ENCODE peak calls at places on chromosomes 13 and 19, in four cellular contexts. One of them, this sample, is unnamed.

GRCh38 chr13:48775804-48776203 is 122.1 kb downstream of the CYSLTR2 start:
- DNase-seq in LNCaP clone FGC: no peak
- DNase-seq in AG04449: peak
- DNase-seq in heart right ventricle: no peak
- DNase-seq in this sample: no peak

GRCh38 chr13:47545206-47545605 is 455.9 kb downstream of the SUCLA2 start:
- DNase-seq in AG04449: no peak
- DNase-seq in heart right ventricle: no peak
- DNase-seq in LNCaP clone FGC: no peak
- DNase-seq in this sample: no peak

GRCh38 chr13:83709751-83710515 is 172.3 kb downstream of the SLITRK1 start:
- DNase-seq in heart right ventricle: no peak
- DNase-seq in AG04449: no peak
- DNase-seq in LNCaP clone FGC: no peak
- DNase-seq in this sample: no peak

GRCh38 chr13:74287672-74288169 is 153.5 kb upstream of the KLF12 start:
- DNase-seq in LNCaP clone FGC: no peak
- DNase-seq in heart right ventricle: peak
- DNase-seq in AG04449: no peak
- DNase-seq in this sample: peak

GRCh38 chr19:13918726-13919411 is 12.9 kb downstream of the CC2D1A start:
- DNase-seq in heart right ventricle: no peak
- DNase-seq in AG04449: no peak
- DNase-seq in LNCaP clone FGC: no peak
- DNase-seq in this sample: no peak

GRCh38 chr19:21022996-21023395 is 2.5 kb downstream of the ZNF430 start:
- DNase-seq in AG04449: no peak
- DNase-seq in heart right ventricle: no peak
- DNase-seq in LNCaP clone FGC: no peak
- DNase-seq in this sample: no peak

GRCh38 chr13:19864018-19864338 is 529 bp upstream of the ZMYM5 start:
- DNase-seq in AG04449: no peak
- DNase-seq in heart right ventricle: peak
- DNase-seq in LNCaP clone FGC: no peak
- DNase-seq in this sample: peak

GRCh38 chr13:32153056-32153455 is 121.5 kb downstream of the FRY start:
- DNase-seq in heart right ventricle: no peak
- DNase-seq in LNCaP clone FGC: no peak
- DNase-seq in AG04449: peak
- DNase-seq in this sample: no peak

GRCh38 chr19:1122021-1122971 is 18.5 kb downstream of the GPX4 start:
- DNase-seq in LNCaP clone FGC: no peak
- DNase-seq in heart right ventricle: no peak
- DNase-seq in AG04449: no peak
- DNase-seq in this sample: no peak

GRCh38 chr19:41913476-41914190 is 14.6 kb downstream of the ERFL start:
- DNase-seq in heart right ventricle: no peak
- DNase-seq in AG04449: no peak
- DNase-seq in LNCaP clone FGC: no peak
- DNase-seq in this sample: no peak

GRCh38 chr19:19217110-19217509 is 5.4 kb downstream of the NCAN start:
- DNase-seq in heart right ventricle: no peak
- DNase-seq in AG04449: no peak
- DNase-seq in LNCaP clone FGC: peak
- DNase-seq in this sample: no peak

GRCh38 chr13:20170931-20171330 is 10.1 kb upstream of the GJA3 start:
- DNase-seq in AG04449: no peak
- DNase-seq in LNCaP clone FGC: no peak
- DNase-seq in heart right ventricle: no peak
- DNase-seq in this sample: no peak

GRCh38 chr13:95480131-95480545 is 72.4 kb upstream of the CLDN10 start:
- DNase-seq in heart right ventricle: peak
- DNase-seq in AG04449: no peak
- DNase-seq in LNCaP clone FGC: no peak
- DNase-seq in this sample: no peak

GRCh38 chr19:4403005-4403761 is 743 bp downstream of the CHAF1A start:
- DNase-seq in LNCaP clone FGC: no peak
- DNase-seq in heart right ventricle: no peak
- DNase-seq in AG04449: no peak
- DNase-seq in this sample: no peak

GRCh38 chr19:39351537-39352037 is 9.4 kb downstream of the SAMD4B start:
- DNase-seq in LNCaP clone FGC: no peak
- DNase-seq in AG04449: no peak
- DNase-seq in heart right ventricle: no peak
- DNase-seq in this sample: no peak

GRCh38 chr13:26442541-26442940 is 114.9 kb upstream of the WASF3 start:
- DNase-seq in LNCaP clone FGC: no peak
- DNase-seq in heart right ventricle: no peak
- DNase-seq in AG04449: peak
- DNase-seq in this sample: no peak

GRCh38 chr19:40578442-40578908 is 1.8 kb downstream of the SHKBP1 start:
- DNase-seq in heart right ventricle: peak
- DNase-seq in AG04449: no peak
- DNase-seq in LNCaP clone FGC: no peak
- DNase-seq in this sample: peak

GRCh38 chr13:109199280-109199679 is 569.9 kb downstream of the MYO16 start:
- DNase-seq in LNCaP clone FGC: no peak
- DNase-seq in heart right ventricle: no peak
- DNase-seq in AG04449: no peak
- DNase-seq in this sample: no peak

GRCh38 chr13:110352735-110353134 is 45.7 kb downstream of the COL4A2 start:
- DNase-seq in LNCaP clone FGC: no peak
- DNase-seq in heart right ventricle: no peak
- DNase-seq in AG04449: no peak
- DNase-seq in this sample: no peak

GRCh38 chr19:3015126-3016057 is 13.7 kb downstream of the TLE2 start:
- DNase-seq in heart right ventricle: no peak
- DNase-seq in AG04449: no peak
- DNase-seq in LNCaP clone FGC: no peak
- DNase-seq in this sample: no peak

GRCh38 chr19:30221176-30221575 is 151.0 kb upstream of the ZNF536 start:
- DNase-seq in heart right ventricle: no peak
- DNase-seq in AG04449: no peak
- DNase-seq in LNCaP clone FGC: no peak
- DNase-seq in this sample: no peak

GRCh38 chr19:20422616-20423205 is 142.9 kb downstream of the ZNF737 start:
- DNase-seq in LNCaP clone FGC: no peak
- DNase-seq in AG04449: no peak
- DNase-seq in heart right ventricle: peak
- DNase-seq in this sample: peak

GRCh38 chr13:37143901-37144300 is 38.4 kb upstream of the CSNK1A1L start:
- DNase-seq in LNCaP clone FGC: no peak
- DNase-seq in AG04449: no peak
- DNase-seq in heart right ventricle: no peak
- DNase-seq in this sample: no peak

GRCh38 chr19:32691952-32692726 is 518 bp downstream of the NUDT19 start:
- DNase-seq in heart right ventricle: peak
- DNase-seq in AG04449: no peak
- DNase-seq in LNCaP clone FGC: no peak
- DNase-seq in this sample: peak

GRCh38 chr13:52356327-52356726 is 49.6 kb downstream of the THSD1 start:
- DNase-seq in heart right ventricle: no peak
- DNase-seq in AG04449: no peak
- DNase-seq in LNCaP clone FGC: no peak
- DNase-seq in this sample: no peak

GRCh38 chr13:43377149-43377548 is 353.8 kb downstream of the DNAJC15 start:
- DNase-seq in heart right ventricle: no peak
- DNase-seq in AG04449: no peak
- DNase-seq in LNCaP clone FGC: no peak
- DNase-seq in this sample: no peak

GRCh38 chr19:14363203-14364097 is 17.8 kb upstream of the ADGRE5 start:
- DNase-seq in heart right ventricle: peak
- DNase-seq in AG04449: peak
- DNase-seq in LNCaP clone FGC: no peak
- DNase-seq in this sample: peak

GRCh38 chr19:42352216-42352892 is 26.9 kb downstream of the MEGF8 start:
- DNase-seq in heart right ventricle: no peak
- DNase-seq in AG04449: no peak
- DNase-seq in LNCaP clone FGC: no peak
- DNase-seq in this sample: no peak

GRCh38 chr19:41367848-41368301 is 3.9 kb upstream of the B9D2 start:
- DNase-seq in LNCaP clone FGC: no peak
- DNase-seq in heart right ventricle: no peak
- DNase-seq in AG04449: peak
- DNase-seq in this sample: no peak

GRCh38 chr13:46615888-46616531 is 63.0 kb downstream of the LRCH1 start:
- DNase-seq in LNCaP clone FGC: no peak
- DNase-seq in AG04449: no peak
- DNase-seq in heart right ventricle: no peak
- DNase-seq in this sample: no peak

GRCh38 chr13:30097089-30097488 is 210.3 kb downstream of the KATNAL1 start:
- DNase-seq in AG04449: no peak
- DNase-seq in LNCaP clone FGC: no peak
- DNase-seq in heart right ventricle: no peak
- DNase-seq in this sample: no peak

GRCh38 chr13:98994080-98994479 is 16.2 kb upstream of the DOCK9 start:
- DNase-seq in LNCaP clone FGC: no peak
- DNase-seq in heart right ventricle: no peak
- DNase-seq in AG04449: no peak
- DNase-seq in this sample: no peak

GRCh38 chr19:31255174-31255862 is 93.9 kb downstream of the TSHZ3 start:
- DNase-seq in heart right ventricle: no peak
- DNase-seq in AG04449: no peak
- DNase-seq in LNCaP clone FGC: no peak
- DNase-seq in this sample: no peak

GRCh38 chr19:48982280-48982679 is 10.8 kb downstream of the GYS1 start:
- DNase-seq in LNCaP clone FGC: no peak
- DNase-seq in heart right ventricle: no peak
- DNase-seq in AG04449: no peak
- DNase-seq in this sample: no peak

GRCh38 chr13:96948127-96948526 is 46.1 kb downstream of the OXGR1 start:
- DNase-seq in LNCaP clone FGC: no peak
- DNase-seq in heart right ventricle: no peak
- DNase-seq in AG04449: no peak
- DNase-seq in this sample: peak

GRCh38 chr19:38452430-38453366 is 19.2 kb downstream of the RYR1 start:
- DNase-seq in AG04449: no peak
- DNase-seq in heart right ventricle: no peak
- DNase-seq in LNCaP clone FGC: no peak
- DNase-seq in this sample: peak

GRCh38 chr19:46373573-46374359 is 26.9 kb downstream of the PPP5C start:
- DNase-seq in heart right ventricle: peak
- DNase-seq in LNCaP clone FGC: peak
- DNase-seq in AG04449: no peak
- DNase-seq in this sample: no peak

DNA sequence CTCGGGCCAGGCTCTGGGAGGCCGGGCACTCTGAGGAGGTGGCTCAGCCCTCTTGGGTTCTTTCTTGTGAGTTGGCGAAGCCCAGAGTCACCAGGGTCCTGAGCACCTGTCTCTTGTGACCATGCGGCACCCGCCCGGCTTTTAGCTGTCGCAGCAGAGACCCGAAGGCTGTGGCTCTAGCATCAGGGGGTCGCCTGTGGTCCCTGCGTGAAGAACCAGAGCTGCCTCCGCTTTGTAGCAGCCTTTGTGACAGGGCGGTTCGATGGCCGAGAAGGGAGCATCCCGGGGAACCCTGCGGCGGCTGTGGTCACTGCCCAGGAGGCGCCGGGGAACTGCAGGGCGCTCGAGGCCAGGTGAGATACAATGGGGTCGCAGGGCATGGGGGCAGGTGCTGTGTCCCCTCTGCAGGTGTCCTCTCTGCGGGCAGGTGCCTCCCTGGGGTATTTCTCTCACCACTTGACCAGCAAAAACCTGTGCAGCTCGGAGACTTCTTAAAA is 10.4 kb downstream of the MCF2L start:
- DNase-seq in AG04449: no peak
- DNase-seq in LNCaP clone FGC: no peak
- DNase-seq in heart right ventricle: no peak
- DNase-seq in this sample: no peak
- H3K4me3 ChIP-seq in AG04449: no peak
- H3K4me3 ChIP-seq in LNCaP clone FGC: no peak
- H3K4me3 ChIP-seq in heart right ventricle: peak
- H3K4me3 ChIP-seq in this sample: no peak

DNA sequence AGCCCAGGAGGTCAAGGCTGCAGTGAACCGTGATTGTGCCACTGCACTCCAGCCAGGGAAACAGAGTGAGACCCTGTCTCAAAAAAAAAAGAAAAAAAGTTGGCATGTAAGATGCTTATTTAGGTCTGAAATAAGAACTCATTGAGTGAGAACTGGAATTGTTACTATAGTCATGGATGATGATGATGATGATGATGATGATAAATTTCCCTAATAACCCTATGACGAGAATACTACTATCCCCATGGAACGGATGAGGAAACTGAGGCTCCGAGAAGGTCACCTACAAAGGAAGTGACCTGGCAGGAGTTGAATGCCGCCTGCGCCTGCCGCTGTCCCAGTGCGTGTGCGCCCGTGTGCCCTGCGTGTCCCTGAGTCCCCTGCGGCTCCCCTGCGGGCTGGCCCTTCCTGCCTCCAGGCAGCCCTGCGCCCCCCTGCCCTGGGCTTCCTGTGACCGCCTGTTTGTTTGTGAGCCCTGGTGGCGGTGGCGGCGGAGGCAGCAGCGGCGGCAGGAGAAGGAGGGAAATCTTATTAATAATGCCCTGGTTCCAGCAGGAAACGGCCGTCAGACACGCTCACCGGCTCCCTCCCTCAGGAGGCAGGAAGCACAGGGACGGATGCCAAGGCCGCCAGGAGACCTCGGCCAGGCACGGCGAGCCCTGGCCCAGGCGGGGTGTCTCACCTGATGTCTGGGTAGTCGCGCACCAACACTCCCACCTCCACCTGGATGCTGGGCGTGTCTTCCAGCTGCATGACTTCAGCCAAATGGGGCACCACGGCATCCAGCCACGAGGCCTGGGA is 29.6 kb downstream of the EXOC3L2 start:
- DNase-seq in heart right ventricle: peak
- DNase-seq in AG04449: no peak
- DNase-seq in LNCaP clone FGC: no peak
- DNase-seq in this sample: peak
- H3K4me3 ChIP-seq in heart right ventricle: no peak
- H3K4me3 ChIP-seq in AG04449: no peak
- H3K4me3 ChIP-seq in LNCaP clone FGC: no peak
- H3K4me3 ChIP-seq in this sample: no peak

GRCh38 chr13:22625691-22626090 is 555.1 kb upstream of the SGCG start:
- DNase-seq in AG04449: no peak
- DNase-seq in heart right ventricle: no peak
- DNase-seq in LNCaP clone FGC: no peak
- DNase-seq in this sample: no peak
- H3K4me3 ChIP-seq in AG04449: no peak
- H3K4me3 ChIP-seq in heart right ventricle: no peak
- H3K4me3 ChIP-seq in LNCaP clone FGC: no peak
- H3K4me3 ChIP-seq in this sample: no peak

GRCh38 chr13:69946443-69946955 is 161.1 kb upstream of the ATXN8OS start:
- DNase-seq in AG04449: no peak
- DNase-seq in LNCaP clone FGC: no peak
- DNase-seq in heart right ventricle: no peak
- DNase-seq in this sample: no peak

GRCh38 chr13:69951412-69951811 is 156.2 kb upstream of the ATXN8OS start:
- DNase-seq in heart right ventricle: no peak
- DNase-seq in AG04449: no peak
- DNase-seq in LNCaP clone FGC: no peak
- DNase-seq in this sample: no peak

GRCh38 chr13:69948016-69948415 is 159.6 kb upstream of the ATXN8OS start:
- DNase-seq in LNCaP clone FGC: no peak
- DNase-seq in heart right ventricle: no peak
- DNase-seq in AG04449: no peak
- DNase-seq in this sample: no peak

GRCh38 chr13:69950160-69950559 is 157.5 kb upstream of the ATXN8OS start:
- DNase-seq in LNCaP clone FGC: no peak
- DNase-seq in AG04449: no peak
- DNase-seq in heart right ventricle: no peak
- DNase-seq in this sample: no peak

GRCh38 chr13:69947577-69947976 is 160.0 kb upstream of the ATXN8OS start:
- DNase-seq in heart right ventricle: no peak
- DNase-seq in LNCaP clone FGC: no peak
- DNase-seq in AG04449: no peak
- DNase-seq in this sample: no peak
- H3K4me3 ChIP-seq in heart right ventricle: no peak
- H3K4me3 ChIP-seq in LNCaP clone FGC: no peak
- H3K4me3 ChIP-seq in AG04449: no peak
- H3K4me3 ChIP-seq in this sample: no peak

This sample was measured in testis.